ENCODE peak calls at places on chromosomes 5 and 9, in nine cellular contexts. One of them, this sample, is unnamed.
A peak's percentile ranks its signal among the peaks of the same experiment; 100 is the strongest.

GRCh38 chr9:106875548-106875947 is 12.6 kb downstream of the ZNF462 start:
- DNase-seq in NCI-H82: no peak
- DNase-seq in tibial artery: no peak
- DNase-seq in activated CD4-positive, alpha-beta T cell treated with anti-CD3 and anti-CD28 coated beads for 24 hours: no peak
- DNase-seq in cardiac fibroblast: no peak
- DNase-seq in HEK293T: no peak
- DNase-seq in neural crest cell: no peak
- DNase-seq in activated naive CD8-positive, alpha-beta T cell treated with anti-CD3 and anti-CD28 coated beads for 36 hours: no peak
- DNase-seq in KBM-7: no peak
- DNase-seq in this sample: no peak

GRCh38 chr9:9749591-9749990 is 863.2 kb downstream of the PTPRD start:
- DNase-seq in NCI-H82: no peak
- DNase-seq in tibial artery: no peak
- DNase-seq in activated CD4-positive, alpha-beta T cell treated with anti-CD3 and anti-CD28 coated beads for 24 hours: no peak
- DNase-seq in cardiac fibroblast: no peak
- DNase-seq in HEK293T: no peak
- DNase-seq in neural crest cell: no peak
- DNase-seq in activated naive CD8-positive, alpha-beta T cell treated with anti-CD3 and anti-CD28 coated beads for 36 hours: no peak
- DNase-seq in KBM-7: no peak
- DNase-seq in this sample: no peak

GRCh38 chr5:82551840-82552385 is 273.8 kb upstream of the RPS23 start:
- DNase-seq in NCI-H82: peak; percentile 50
- DNase-seq in tibial artery: no peak
- DNase-seq in activated CD4-positive, alpha-beta T cell treated with anti-CD3 and anti-CD28 coated beads for 24 hours: no peak
- DNase-seq in cardiac fibroblast: no peak
- DNase-seq in HEK293T: peak; percentile 22
- DNase-seq in neural crest cell: no peak
- DNase-seq in activated naive CD8-positive, alpha-beta T cell treated with anti-CD3 and anti-CD28 coated beads for 36 hours: no peak
- DNase-seq in KBM-7: no peak
- DNase-seq in this sample: no peak

GRCh38 chr5:116626272-116626723 is 51.7 kb upstream of the SEMA6A start:
- DNase-seq in NCI-H82: peak; percentile 35
- DNase-seq in tibial artery: peak; percentile 83
- DNase-seq in activated CD4-positive, alpha-beta T cell treated with anti-CD3 and anti-CD28 coated beads for 24 hours: no peak
- DNase-seq in cardiac fibroblast: peak; percentile 87
- DNase-seq in HEK293T: peak; percentile 31
- DNase-seq in neural crest cell: no peak
- DNase-seq in activated naive CD8-positive, alpha-beta T cell treated with anti-CD3 and anti-CD28 coated beads for 36 hours: no peak
- DNase-seq in KBM-7: peak; percentile 28
- DNase-seq in this sample: peak; percentile 43

GRCh38 chr5:171386861-171387254 is 791 bp upstream of the NPM1 start:
- DNase-seq in NCI-H82: peak; percentile 50
- DNase-seq in tibial artery: no peak
- DNase-seq in activated CD4-positive, alpha-beta T cell treated with anti-CD3 and anti-CD28 coated beads for 24 hours: no peak
- DNase-seq in cardiac fibroblast: peak; percentile 34
- DNase-seq in HEK293T: no peak
- DNase-seq in neural crest cell: no peak
- DNase-seq in activated naive CD8-positive, alpha-beta T cell treated with anti-CD3 and anti-CD28 coated beads for 36 hours: no peak
- DNase-seq in KBM-7: no peak
- DNase-seq in this sample: no peak

GRCh38 chr5:172284275-172284971 is 859 bp upstream of the UBTD2 start:
- DNase-seq in NCI-H82: peak; percentile 51
- DNase-seq in tibial artery: peak; percentile 38
- DNase-seq in activated CD4-positive, alpha-beta T cell treated with anti-CD3 and anti-CD28 coated beads for 24 hours: no peak
- DNase-seq in cardiac fibroblast: no peak
- DNase-seq in HEK293T: no peak
- DNase-seq in neural crest cell: no peak
- DNase-seq in activated naive CD8-positive, alpha-beta T cell treated with anti-CD3 and anti-CD28 coated beads for 36 hours: peak; percentile 24
- DNase-seq in KBM-7: no peak
- DNase-seq in this sample: peak; percentile 71

GRCh38 chr5:170403675-170404074 is 14.5 kb upstream of the KCNMB1 start:
- DNase-seq in NCI-H82: no peak
- DNase-seq in tibial artery: no peak
- DNase-seq in activated CD4-positive, alpha-beta T cell treated with anti-CD3 and anti-CD28 coated beads for 24 hours: no peak
- DNase-seq in cardiac fibroblast: no peak
- DNase-seq in HEK293T: no peak
- DNase-seq in neural crest cell: no peak
- DNase-seq in activated naive CD8-positive, alpha-beta T cell treated with anti-CD3 and anti-CD28 coated beads for 36 hours: no peak
- DNase-seq in KBM-7: peak; percentile 26
- DNase-seq in this sample: no peak

GRCh38 chr9:100111235-100111634 is 12.2 kb downstream of the INVS start:
- DNase-seq in NCI-H82: no peak
- DNase-seq in tibial artery: peak; percentile 92
- DNase-seq in activated CD4-positive, alpha-beta T cell treated with anti-CD3 and anti-CD28 coated beads for 24 hours: no peak
- DNase-seq in cardiac fibroblast: peak; percentile 98
- DNase-seq in HEK293T: no peak
- DNase-seq in neural crest cell: no peak
- DNase-seq in activated naive CD8-positive, alpha-beta T cell treated with anti-CD3 and anti-CD28 coated beads for 36 hours: no peak
- DNase-seq in KBM-7: peak; percentile 18
- DNase-seq in this sample: no peak

GRCh38 chr5:174323878-174324281 is 278.4 kb downstream of the NSG2 start:
- DNase-seq in NCI-H82: peak; percentile 76
- DNase-seq in tibial artery: no peak
- DNase-seq in activated CD4-positive, alpha-beta T cell treated with anti-CD3 and anti-CD28 coated beads for 24 hours: no peak
- DNase-seq in cardiac fibroblast: peak; percentile 41
- DNase-seq in HEK293T: peak; percentile 72
- DNase-seq in neural crest cell: peak; percentile 30
- DNase-seq in activated naive CD8-positive, alpha-beta T cell treated with anti-CD3 and anti-CD28 coated beads for 36 hours: no peak
- DNase-seq in KBM-7: peak; percentile 28
- DNase-seq in this sample: peak; percentile 81

GRCh38 chr5:76162335-76162734 is 79.2 kb downstream of the SV2C start:
- DNase-seq in NCI-H82: peak; percentile 70
- DNase-seq in tibial artery: no peak
- DNase-seq in activated CD4-positive, alpha-beta T cell treated with anti-CD3 and anti-CD28 coated beads for 24 hours: no peak
- DNase-seq in cardiac fibroblast: no peak
- DNase-seq in HEK293T: no peak
- DNase-seq in neural crest cell: no peak
- DNase-seq in activated naive CD8-positive, alpha-beta T cell treated with anti-CD3 and anti-CD28 coated beads for 36 hours: no peak
- DNase-seq in KBM-7: no peak
- DNase-seq in this sample: no peak

GRCh38 chr9:19162956-19163355 is 35.7 kb upstream of the PLIN2 start:
- DNase-seq in NCI-H82: no peak
- DNase-seq in tibial artery: peak; percentile 40
- DNase-seq in activated CD4-positive, alpha-beta T cell treated with anti-CD3 and anti-CD28 coated beads for 24 hours: no peak
- DNase-seq in cardiac fibroblast: peak; percentile 80
- DNase-seq in HEK293T: no peak
- DNase-seq in neural crest cell: no peak
- DNase-seq in activated naive CD8-positive, alpha-beta T cell treated with anti-CD3 and anti-CD28 coated beads for 36 hours: no peak
- DNase-seq in KBM-7: peak; percentile 41
- DNase-seq in this sample: no peak

GRCh38 chr5:171481791-171482536 is 62.5 kb downstream of the FGF18 start:
- DNase-seq in NCI-H82: no peak
- DNase-seq in tibial artery: no peak
- DNase-seq in activated CD4-positive, alpha-beta T cell treated with anti-CD3 and anti-CD28 coated beads for 24 hours: no peak
- DNase-seq in cardiac fibroblast: no peak
- DNase-seq in HEK293T: no peak
- DNase-seq in neural crest cell: no peak
- DNase-seq in activated naive CD8-positive, alpha-beta T cell treated with anti-CD3 and anti-CD28 coated beads for 36 hours: no peak
- DNase-seq in KBM-7: no peak
- DNase-seq in this sample: no peak

GRCh38 chr5:87069974-87070608 is 197.6 kb upstream of the RASA1 start:
- DNase-seq in NCI-H82: no peak
- DNase-seq in tibial artery: peak; percentile 34
- DNase-seq in activated CD4-positive, alpha-beta T cell treated with anti-CD3 and anti-CD28 coated beads for 24 hours: no peak
- DNase-seq in cardiac fibroblast: peak; percentile 81
- DNase-seq in HEK293T: no peak
- DNase-seq in neural crest cell: no peak
- DNase-seq in activated naive CD8-positive, alpha-beta T cell treated with anti-CD3 and anti-CD28 coated beads for 36 hours: no peak
- DNase-seq in KBM-7: peak; percentile 38
- DNase-seq in this sample: peak; percentile 9

GRCh38 chr5:87151547-87151946 is 116.1 kb upstream of the RASA1 start:
- DNase-seq in NCI-H82: no peak
- DNase-seq in tibial artery: no peak
- DNase-seq in activated CD4-positive, alpha-beta T cell treated with anti-CD3 and anti-CD28 coated beads for 24 hours: no peak
- DNase-seq in cardiac fibroblast: peak; percentile 58
- DNase-seq in HEK293T: no peak
- DNase-seq in neural crest cell: no peak
- DNase-seq in activated naive CD8-positive, alpha-beta T cell treated with anti-CD3 and anti-CD28 coated beads for 36 hours: no peak
- DNase-seq in KBM-7: peak; percentile 11
- DNase-seq in this sample: no peak

GRCh38 chr5:77076961-77077820 is 9.9 kb downstream of the ZBED3 start:
- DNase-seq in NCI-H82: peak; percentile 82
- DNase-seq in tibial artery: peak; percentile 43
- DNase-seq in activated CD4-positive, alpha-beta T cell treated with anti-CD3 and anti-CD28 coated beads for 24 hours: peak; percentile 33
- DNase-seq in cardiac fibroblast: peak; percentile 68
- DNase-seq in HEK293T: no peak
- DNase-seq in neural crest cell: peak; percentile 81
- DNase-seq in activated naive CD8-positive, alpha-beta T cell treated with anti-CD3 and anti-CD28 coated beads for 36 hours: peak; percentile 71
- DNase-seq in KBM-7: peak; percentile 65
- DNase-seq in this sample: peak; percentile 85

GRCh38 chr5:180090098-180090768 is 18.7 kb upstream of the RNF130 start:
- DNase-seq in NCI-H82: peak; percentile 79
- DNase-seq in tibial artery: peak; percentile 29
- DNase-seq in activated CD4-positive, alpha-beta T cell treated with anti-CD3 and anti-CD28 coated beads for 24 hours: peak; percentile 65
- DNase-seq in cardiac fibroblast: peak; percentile 82
- DNase-seq in HEK293T: peak; percentile 91
- DNase-seq in neural crest cell: peak; percentile 88
- DNase-seq in activated naive CD8-positive, alpha-beta T cell treated with anti-CD3 and anti-CD28 coated beads for 36 hours: peak; percentile 88
- DNase-seq in KBM-7: peak; percentile 92
- DNase-seq in this sample: peak; percentile 95

GRCh38 chr5:154648706-154649105 is 106.5 kb upstream of the LARP1 start:
- DNase-seq in NCI-H82: no peak
- DNase-seq in tibial artery: no peak
- DNase-seq in activated CD4-positive, alpha-beta T cell treated with anti-CD3 and anti-CD28 coated beads for 24 hours: no peak
- DNase-seq in cardiac fibroblast: peak; percentile 48
- DNase-seq in HEK293T: no peak
- DNase-seq in neural crest cell: no peak
- DNase-seq in activated naive CD8-positive, alpha-beta T cell treated with anti-CD3 and anti-CD28 coated beads for 36 hours: no peak
- DNase-seq in KBM-7: peak; percentile 51
- DNase-seq in this sample: no peak

GRCh38 chr5:59832577-59833301 is 60.8 kb downstream of the PDE4D start:
- DNase-seq in NCI-H82: peak; percentile 86
- DNase-seq in tibial artery: no peak
- DNase-seq in activated CD4-positive, alpha-beta T cell treated with anti-CD3 and anti-CD28 coated beads for 24 hours: no peak
- DNase-seq in cardiac fibroblast: no peak
- DNase-seq in HEK293T: no peak
- DNase-seq in neural crest cell: no peak
- DNase-seq in activated naive CD8-positive, alpha-beta T cell treated with anti-CD3 and anti-CD28 coated beads for 36 hours: no peak
- DNase-seq in KBM-7: no peak
- DNase-seq in this sample: no peak

GRCh38 chr9:94097788-94098413 is 13.6 kb downstream of the PTPDC1 start:
- DNase-seq in NCI-H82: no peak
- DNase-seq in tibial artery: no peak
- DNase-seq in activated CD4-positive, alpha-beta T cell treated with anti-CD3 and anti-CD28 coated beads for 24 hours: no peak
- DNase-seq in cardiac fibroblast: peak; percentile 95
- DNase-seq in HEK293T: no peak
- DNase-seq in neural crest cell: no peak
- DNase-seq in activated naive CD8-positive, alpha-beta T cell treated with anti-CD3 and anti-CD28 coated beads for 36 hours: no peak
- DNase-seq in KBM-7: no peak
- DNase-seq in this sample: no peak

GRCh38 chr5:73487815-73488214 is 10.4 kb upstream of the BTF3 start:
- DNase-seq in NCI-H82: no peak
- DNase-seq in tibial artery: no peak
- DNase-seq in activated CD4-positive, alpha-beta T cell treated with anti-CD3 and anti-CD28 coated beads for 24 hours: no peak
- DNase-seq in cardiac fibroblast: no peak
- DNase-seq in HEK293T: no peak
- DNase-seq in neural crest cell: no peak
- DNase-seq in activated naive CD8-positive, alpha-beta T cell treated with anti-CD3 and anti-CD28 coated beads for 36 hours: no peak
- DNase-seq in KBM-7: no peak
- DNase-seq in this sample: no peak

GRCh38 chr5:84272776-84273516 is 111.7 kb downstream of the EDIL3 start:
- DNase-seq in NCI-H82: peak; percentile 58
- DNase-seq in tibial artery: no peak
- DNase-seq in activated CD4-positive, alpha-beta T cell treated with anti-CD3 and anti-CD28 coated beads for 24 hours: no peak
- DNase-seq in cardiac fibroblast: peak; percentile 9
- DNase-seq in HEK293T: no peak
- DNase-seq in neural crest cell: no peak
- DNase-seq in activated naive CD8-positive, alpha-beta T cell treated with anti-CD3 and anti-CD28 coated beads for 36 hours: no peak
- DNase-seq in KBM-7: no peak
- DNase-seq in this sample: no peak

GRCh38 chr9:78324068-78324650 is 27.2 kb downstream of the PSAT1 start:
- DNase-seq in NCI-H82: no peak
- DNase-seq in tibial artery: no peak
- DNase-seq in activated CD4-positive, alpha-beta T cell treated with anti-CD3 and anti-CD28 coated beads for 24 hours: no peak
- DNase-seq in cardiac fibroblast: no peak
- DNase-seq in HEK293T: no peak
- DNase-seq in neural crest cell: no peak
- DNase-seq in activated naive CD8-positive, alpha-beta T cell treated with anti-CD3 and anti-CD28 coated beads for 36 hours: no peak
- DNase-seq in KBM-7: no peak
- DNase-seq in this sample: no peak

GRCh38 chr5:958701-959571 is 49.7 kb upstream of the NKD2 start:
- DNase-seq in NCI-H82: no peak
- DNase-seq in tibial artery: no peak
- DNase-seq in activated CD4-positive, alpha-beta T cell treated with anti-CD3 and anti-CD28 coated beads for 24 hours: no peak
- DNase-seq in cardiac fibroblast: peak; percentile 87
- DNase-seq in HEK293T: no peak
- DNase-seq in neural crest cell: no peak
- DNase-seq in activated naive CD8-positive, alpha-beta T cell treated with anti-CD3 and anti-CD28 coated beads for 36 hours: no peak
- DNase-seq in KBM-7: no peak
- DNase-seq in this sample: peak; percentile 13

This sample was measured in retina.